ENCODE peak calls at places on chromosomes 3 and 15, in ten cellular contexts. F is adrenal gland, Q is breast epithelium, I is uterus, G is H54, Y is gastrocnemius medialis, P is heart left ventricle, C is spleen, B is prostate gland, L is GM12878. N is an unnamed sample.

GRCh38 chr3:62525276-62525675 is 151.9 kb upstream of the FEZF2 start:
- DNase-seq in Q (no peak), P (no peak), I (no peak), G (no peak), L (no peak), B (no peak), F (no peak), C (no peak), Y (no peak), N (no peak)

GRCh38 chr3:169666501-169667379 is 3.2 kb upstream of the MECOM start:
- DNase-seq in Y (no peak), Q (no peak), P (no peak), F (no peak), L (no peak), I (no peak), B (no peak), C (no peak), G (no peak), N (no peak)

GRCh38 chr3:157235291-157235690 is 75.3 kb upstream of the CCNL1 start:
- DNase-seq in F (no peak), P (no peak), B (no peak), Y (no peak), Q (no peak), G (no peak), C (no peak), L (no peak), I (no peak), N (no peak)

GRCh38 chr3:2354702-2355101 is 256.0 kb downstream of the CNTN4 start:
- DNase-seq in Y (no peak), I (no peak), B (no peak), Q (no peak), P (no peak), G (peak; percentile 13), F (no peak), L (no peak), C (no peak), N (no peak)

GRCh38 chr3:194377708-194378107 is 8.2 kb upstream of the LRRC15 start:
- DNase-seq in Q (no peak), P (no peak), Y (no peak), L (no peak), B (no peak), C (no peak), G (no peak), F (no peak), I (no peak), N (no peak)

GRCh38 chr3:123089611-123090301 is 22.9 kb downstream of the PDIA5 start:
- DNase-seq in L (no peak), C (peak; percentile 64), B (peak; percentile 43), G (no peak), P (peak; percentile 90), Y (peak; percentile 14), I (no peak), F (peak; percentile 90), Q (no peak), N (no peak)

GRCh38 chr3:115831864-115832263 is 208.6 kb downstream of the GAP43 start:
- DNase-seq in Y (no peak), F (no peak), P (no peak), B (no peak), G (no peak), I (no peak), Q (no peak), L (no peak), C (no peak), N (no peak)

GRCh38 chr3:127817331-127817821 is 4.9 kb downstream of the MGLL start:
- DNase-seq in F (no peak), Q (no peak), Y (peak; percentile 53), I (no peak), C (no peak), B (no peak), G (peak; percentile 69), L (no peak), P (peak; percentile 45), N (no peak)

GRCh38 chr3:128895843-128896365 is 16.5 kb downstream of the ACAD9 start:
- DNase-seq in P (no peak), I (no peak), Q (no peak), B (no peak), F (no peak), G (no peak), L (no peak), C (no peak), Y (no peak), N (no peak)

GRCh38 chr3:71062920-71063767 is 520.4 kb downstream of the FOXP1 start:
- DNase-seq in P (no peak), Q (no peak), Y (no peak), C (no peak), I (no peak), L (no peak), F (no peak), B (no peak), G (peak; percentile 15), N (no peak)

GRCh38 chr3:117355566-117355965 is 646.0 kb downstream of the TUSC7 start:
- DNase-seq in Y (no peak), L (no peak), G (no peak), P (no peak), C (no peak), F (no peak), I (no peak), B (no peak), Q (no peak), N (no peak)

GRCh38 chr15:31197497-31198414 is 96.2 kb upstream of the TRPM1 start:
- DNase-seq in B (no peak), Y (no peak), C (peak; percentile 89), L (peak; percentile 47), G (peak; percentile 30), Q (no peak), F (no peak), P (peak; percentile 45), I (no peak), N (no peak)

GRCh38 chr3:187739561-187740445 is 5.5 kb downstream of the BCL6 start:
- DNase-seq in Y (peak; percentile 83), Q (peak; percentile 79), G (no peak), F (peak; percentile 91), C (peak; percentile 96), L (no peak), I (peak; percentile 95), B (peak; percentile 89), P (peak; percentile 86), N (peak; percentile 98)

GRCh38 chr15:65638107-65638506 is 16.4 kb downstream of the SLC24A1 start:
- DNase-seq in Q (no peak), B (no peak), Y (no peak), P (no peak), G (no peak), C (no peak), F (no peak), I (no peak), L (no peak), N (no peak)

GRCh38 chr15:78263907-78264303 is 457 bp upstream of the DNAJA4 start:
- DNase-seq in P (no peak), Q (no peak), L (no peak), C (no peak), B (no peak), F (no peak), I (no peak), G (no peak), Y (no peak), N (no peak)

GRCh38 chr15:43220991-43221403 is at the start of gene EPB42:
- DNase-seq in Q (no peak), B (no peak), C (no peak), Y (no peak), F (no peak), I (no peak), G (no peak), P (no peak), L (no peak), N (no peak)
- TF ChIP-seq POLR2A in Q (no peak), B (no peak), C (no peak), Y (no peak), F (no peak), I (no peak), G (no peak), P (no peak), L (no peak), N (no peak)

GRCh38 chr15:80250614-80251504 is 1.2 kb downstream of the CTXND1 start:
- DNase-seq in C (no peak), I (no peak), Q (no peak), G (no peak), F (no peak), B (no peak), L (no peak), P (no peak), Y (no peak), N (no peak)
- TF ChIP-seq POLR2A in C (no peak), I (no peak), Q (no peak), G (no peak), F (no peak), B (no peak), L (no peak), P (no peak), Y (no peak), N (no peak)

GRCh38 chr15:90231028-90232017 is 2.4 kb downstream of the CIB1 start:
- DNase-seq in C (peak; percentile 91), F (peak; percentile 79), P (no peak), Y (no peak), I (no peak), B (peak; percentile 71), L (peak; percentile 32), Q (no peak), G (no peak), N (no peak)

GRCh38 chr15:90232941-90233700 is 620 bp downstream of the CIB1 start:
- DNase-seq in I (no peak), Q (peak; percentile 70), P (peak; percentile 63), F (peak; percentile 84), C (peak; percentile 93), L (no peak), Y (no peak), G (peak; percentile 54), B (peak; percentile 38), N (no peak)

GRCh38 chr15:90232196-90232595 is 1.5 kb downstream of the CIB1 start:
- DNase-seq in C (peak; percentile 84), Q (no peak), L (no peak), B (no peak), Y (no peak), F (no peak), G (no peak), P (no peak), I (no peak), N (no peak)

GRCh38 chr15:90234519-90234988 is 545 bp downstream of the GDPGP1 start:
- DNase-seq in F (no peak), I (no peak), P (no peak), B (no peak), G (no peak), C (no peak), Y (no peak), Q (no peak), L (no peak), N (no peak)

GRCh38 chr15:90233701-90234518 is at the start of the genes CIB1 and GDPGP1:
- DNase-seq in L (peak; percentile 71), Y (peak; percentile 96), B (peak; percentile 98), G (peak; percentile 86), F (peak; percentile 98), Q (peak; percentile 97), C (peak; percentile 100), I (peak; percentile 98), P (peak; percentile 98), N (peak; percentile 97)
- TF ChIP-seq POLR2A in L (peak; percentile 92), Y (peak; percentile 77), B (peak; percentile 84), G (peak; percentile 80), F (peak; percentile 87), Q (peak; percentile 58), C (peak; percentile 49), I (peak; percentile 65), P (peak; percentile 90), N (no peak)

DNA sequence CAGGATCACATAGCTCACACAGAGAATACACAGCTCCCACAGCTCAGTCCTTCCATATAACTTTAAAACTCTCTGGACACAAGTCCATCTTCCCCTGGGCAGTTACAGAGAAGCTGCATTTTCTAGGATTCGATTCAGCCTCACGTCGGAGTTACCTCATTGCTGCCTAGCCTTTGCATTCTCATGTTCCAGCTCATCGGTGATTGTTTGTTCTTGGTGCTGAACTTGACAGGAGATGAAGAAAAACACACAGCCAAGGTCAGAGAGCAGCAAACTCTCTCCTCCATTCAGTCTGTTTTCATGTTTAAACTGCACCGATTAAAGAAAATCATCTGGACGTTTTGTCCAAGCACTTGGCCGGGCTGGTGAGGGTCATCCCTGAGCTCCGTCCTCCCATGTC is 375.5 kb upstream of the CFAP20DC start:
- DNase-seq in F (no peak), P (no peak), B (no peak), L (no peak), Y (no peak), G (no peak), C (no peak), Q (no peak), I (peak; percentile 22), N (no peak)
- TF ChIP-seq POLR2A in F (no peak), P (no peak), B (no peak), L (no peak), Y (no peak), G (no peak), C (no peak), Q (no peak), I (no peak), N (no peak)